ENCODE peak calls at places on chromosomes 16 and 17, in seven cellular contexts. One of them, this sample, is unnamed. For H3K36me3, the result is how much of the 10 kb centered on the place peaks cover.

GRCh38 chr17:71224824-71225575 is 895.8 kb upstream of the SOX9 start:
- DNase-seq in heart left ventricle: no peak
- DNase-seq in thoracic aorta: no peak
- DNase-seq in upper lobe of right lung: no peak
- DNase-seq in left ventricle myocardium inferior: no peak
- DNase-seq in lower lobe of right lung: no peak
- DNase-seq in ascending aorta: no peak
- DNase-seq in this sample: no peak

GRCh38 chr17:73559532-73559931 is 84.7 kb downstream of the SDK2 start:
- DNase-seq in heart left ventricle: no peak
- DNase-seq in thoracic aorta: no peak
- DNase-seq in upper lobe of right lung: no peak
- DNase-seq in left ventricle myocardium inferior: no peak
- DNase-seq in lower lobe of right lung: no peak
- DNase-seq in ascending aorta: no peak
- DNase-seq in this sample: peak

GRCh38 chr17:5055543-5055942 is 20.3 kb upstream of the SLC52A1 start:
- DNase-seq in heart left ventricle: no peak
- DNase-seq in thoracic aorta: no peak
- DNase-seq in upper lobe of right lung: no peak
- DNase-seq in left ventricle myocardium inferior: no peak
- DNase-seq in lower lobe of right lung: no peak
- DNase-seq in ascending aorta: no peak
- DNase-seq in this sample: no peak

GRCh38 chr17:71237903-71238538 is 882.8 kb upstream of the SOX9 start:
- DNase-seq in heart left ventricle: no peak
- DNase-seq in thoracic aorta: no peak
- DNase-seq in upper lobe of right lung: no peak
- DNase-seq in left ventricle myocardium inferior: no peak
- DNase-seq in lower lobe of right lung: no peak
- DNase-seq in ascending aorta: no peak
- DNase-seq in this sample: no peak

GRCh38 chr16:4795181-4795827 is at the start of gene SMIM22:
- DNase-seq in heart left ventricle: no peak
- DNase-seq in thoracic aorta: no peak
- DNase-seq in upper lobe of right lung: peak
- DNase-seq in left ventricle myocardium inferior: no peak
- DNase-seq in lower lobe of right lung: peak
- DNase-seq in ascending aorta: no peak
- DNase-seq in this sample: peak

GRCh38 chr16:6689643-6690042 is 643.0 kb upstream of the RBFOX1 start:
- DNase-seq in heart left ventricle: no peak
- DNase-seq in thoracic aorta: no peak
- DNase-seq in upper lobe of right lung: no peak
- DNase-seq in left ventricle myocardium inferior: no peak
- DNase-seq in lower lobe of right lung: no peak
- DNase-seq in ascending aorta: no peak
- DNase-seq in this sample: no peak

GRCh38 chr16:65037558-65037957 is 84.3 kb downstream of the CDH11 start:
- DNase-seq in heart left ventricle: no peak
- DNase-seq in thoracic aorta: no peak
- DNase-seq in upper lobe of right lung: no peak
- DNase-seq in left ventricle myocardium inferior: no peak
- DNase-seq in lower lobe of right lung: no peak
- DNase-seq in ascending aorta: no peak
- DNase-seq in this sample: no peak

GRCh38 chr16:14365200-14365851 is 264.7 kb downstream of the PARN start:
- DNase-seq in heart left ventricle: no peak
- DNase-seq in thoracic aorta: no peak
- DNase-seq in upper lobe of right lung: no peak
- DNase-seq in left ventricle myocardium inferior: no peak
- DNase-seq in lower lobe of right lung: no peak
- DNase-seq in ascending aorta: no peak
- DNase-seq in this sample: peak

GRCh38 chr16:17246577-17246885 is 224.2 kb downstream of the XYLT1 start:
- DNase-seq in heart left ventricle: no peak
- DNase-seq in thoracic aorta: no peak
- DNase-seq in upper lobe of right lung: no peak
- DNase-seq in left ventricle myocardium inferior: no peak
- DNase-seq in lower lobe of right lung: no peak
- DNase-seq in ascending aorta: no peak
- DNase-seq in this sample: no peak

GRCh38 chr17:56699186-56699895 is 105.8 kb downstream of the NOG start:
- DNase-seq in heart left ventricle: no peak
- DNase-seq in thoracic aorta: peak
- DNase-seq in upper lobe of right lung: peak
- DNase-seq in left ventricle myocardium inferior: peak
- DNase-seq in lower lobe of right lung: peak
- DNase-seq in ascending aorta: no peak
- DNase-seq in this sample: peak

GRCh38 chr16:28304214-28304613 is 11.9 kb downstream of the SBK1 start:
- DNase-seq in heart left ventricle: no peak
- DNase-seq in thoracic aorta: no peak
- DNase-seq in upper lobe of right lung: no peak
- DNase-seq in left ventricle myocardium inferior: peak
- DNase-seq in lower lobe of right lung: no peak
- DNase-seq in ascending aorta: no peak
- DNase-seq in this sample: no peak

DNA sequence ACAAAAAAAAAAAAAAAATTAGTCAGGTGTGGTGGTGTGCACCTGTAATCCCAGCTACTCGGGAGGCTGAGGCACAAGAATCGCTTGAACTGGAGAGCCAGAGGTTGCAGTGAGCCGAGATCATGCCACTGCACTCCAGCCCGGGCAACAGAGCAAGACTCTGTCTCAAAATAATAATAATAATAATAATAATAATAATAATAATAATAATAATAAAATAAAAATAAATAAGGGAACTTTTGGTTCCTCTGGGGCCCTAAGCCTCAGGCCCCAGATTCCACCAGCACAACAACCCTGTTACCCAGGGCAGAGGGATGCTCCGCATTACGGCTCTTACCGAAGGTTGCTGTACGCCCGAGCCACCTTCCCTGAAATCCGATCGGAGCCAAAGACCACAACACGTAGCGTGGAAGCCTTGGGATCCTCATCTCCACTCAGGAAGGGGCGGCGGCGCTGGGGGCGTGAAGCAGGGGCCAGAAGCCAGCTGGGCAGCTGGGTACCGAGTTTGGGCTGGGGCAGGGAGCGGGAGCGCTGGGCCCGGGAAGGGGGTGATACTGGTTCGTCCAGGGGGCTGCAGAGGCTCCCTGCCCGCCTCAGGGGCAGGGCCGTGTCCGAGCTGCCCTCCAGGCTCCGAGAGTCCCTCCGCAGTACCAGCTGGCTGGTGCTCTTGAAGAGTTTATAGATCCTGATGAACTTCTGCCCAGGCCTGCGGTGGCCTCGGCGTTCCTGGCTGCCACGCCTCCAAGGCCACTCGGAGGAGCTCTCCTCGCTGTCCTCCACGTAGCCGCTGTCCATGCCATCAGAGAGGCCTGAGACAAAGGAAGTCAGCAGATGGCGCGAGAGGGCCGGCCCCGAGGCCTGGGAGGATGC is 20.6 kb upstream of the PIK3R6 start:
- DNase-seq in heart left ventricle: peak
- DNase-seq in thoracic aorta: no peak
- DNase-seq in upper lobe of right lung: no peak
- DNase-seq in left ventricle myocardium inferior: peak
- DNase-seq in lower lobe of right lung: no peak
- DNase-seq in ascending aorta: no peak
- DNase-seq in this sample: no peak
- H3K36me3 ChIP-seq in heart left ventricle: under half
- H3K36me3 ChIP-seq in thoracic aorta: under half
- H3K36me3 ChIP-seq in upper lobe of right lung: under half
- H3K36me3 ChIP-seq in left ventricle myocardium inferior: under half
- H3K36me3 ChIP-seq in lower lobe of right lung: under half
- H3K36me3 ChIP-seq in ascending aorta: under half
- H3K36me3 ChIP-seq in this sample: under half

GRCh38 chr16:85935957-85936760 is 37.2 kb downstream of the IRF8 start:
- DNase-seq in heart left ventricle: no peak
- DNase-seq in thoracic aorta: no peak
- DNase-seq in upper lobe of right lung: no peak
- DNase-seq in left ventricle myocardium inferior: no peak
- DNase-seq in lower lobe of right lung: no peak
- DNase-seq in ascending aorta: no peak
- DNase-seq in this sample: no peak

GRCh38 chr16:85940214-85940613 is 41.3 kb downstream of the IRF8 start:
- DNase-seq in heart left ventricle: no peak
- DNase-seq in thoracic aorta: no peak
- DNase-seq in upper lobe of right lung: no peak
- DNase-seq in left ventricle myocardium inferior: no peak
- DNase-seq in lower lobe of right lung: no peak
- DNase-seq in ascending aorta: no peak
- DNase-seq in this sample: no peak

GRCh38 chr16:85935391-85935956 is 36.5 kb downstream of the IRF8 start:
- DNase-seq in heart left ventricle: no peak
- DNase-seq in thoracic aorta: no peak
- DNase-seq in upper lobe of right lung: no peak
- DNase-seq in left ventricle myocardium inferior: no peak
- DNase-seq in lower lobe of right lung: no peak
- DNase-seq in ascending aorta: no peak
- DNase-seq in this sample: no peak

GRCh38 chr16:85934210-85934609 is 35.2 kb downstream of the IRF8 start:
- DNase-seq in heart left ventricle: no peak
- DNase-seq in thoracic aorta: no peak
- DNase-seq in upper lobe of right lung: no peak
- DNase-seq in left ventricle myocardium inferior: no peak
- DNase-seq in lower lobe of right lung: no peak
- DNase-seq in ascending aorta: no peak
- DNase-seq in this sample: no peak

DNA sequence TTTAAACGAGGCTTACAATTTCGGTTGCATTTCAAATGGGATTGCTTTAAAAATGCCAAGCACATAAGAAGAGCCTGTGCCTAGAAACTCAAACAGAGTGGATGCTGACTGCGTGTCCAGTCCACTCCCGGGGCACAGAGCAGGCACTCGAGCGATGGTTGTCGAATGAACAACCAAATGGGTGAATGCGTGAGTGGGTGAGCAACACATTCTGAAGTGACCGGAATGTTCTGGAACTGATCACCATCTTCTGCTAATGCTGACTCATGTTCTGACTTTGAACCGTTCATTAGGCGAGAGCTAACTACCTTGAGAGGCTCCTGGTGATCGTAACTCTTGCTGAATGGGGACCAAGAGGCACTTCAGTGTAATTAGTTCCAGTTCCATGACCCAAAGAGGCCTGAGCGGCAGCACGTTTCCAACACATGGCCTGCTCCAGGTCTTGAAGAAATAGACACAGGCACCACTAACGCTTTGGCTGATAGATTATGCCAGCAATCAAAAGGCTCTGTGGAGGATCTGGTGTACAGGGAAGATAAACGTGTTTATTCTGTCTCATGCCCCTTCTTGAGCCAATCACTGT is 37.9 kb downstream of the IRF8 start:
- DNase-seq in heart left ventricle: no peak
- DNase-seq in thoracic aorta: no peak
- DNase-seq in upper lobe of right lung: no peak
- DNase-seq in left ventricle myocardium inferior: no peak
- DNase-seq in lower lobe of right lung: no peak
- DNase-seq in ascending aorta: no peak
- DNase-seq in this sample: no peak
- TF ChIP-seq CTCF in heart left ventricle: no peak
- TF ChIP-seq CTCF in thoracic aorta: no peak
- TF ChIP-seq CTCF in upper lobe of right lung: no peak
- TF ChIP-seq CTCF in left ventricle myocardium inferior: no peak
- TF ChIP-seq CTCF in lower lobe of right lung: no peak
- TF ChIP-seq CTCF in ascending aorta: no peak
- TF ChIP-seq CTCF in this sample: no peak

DNA sequence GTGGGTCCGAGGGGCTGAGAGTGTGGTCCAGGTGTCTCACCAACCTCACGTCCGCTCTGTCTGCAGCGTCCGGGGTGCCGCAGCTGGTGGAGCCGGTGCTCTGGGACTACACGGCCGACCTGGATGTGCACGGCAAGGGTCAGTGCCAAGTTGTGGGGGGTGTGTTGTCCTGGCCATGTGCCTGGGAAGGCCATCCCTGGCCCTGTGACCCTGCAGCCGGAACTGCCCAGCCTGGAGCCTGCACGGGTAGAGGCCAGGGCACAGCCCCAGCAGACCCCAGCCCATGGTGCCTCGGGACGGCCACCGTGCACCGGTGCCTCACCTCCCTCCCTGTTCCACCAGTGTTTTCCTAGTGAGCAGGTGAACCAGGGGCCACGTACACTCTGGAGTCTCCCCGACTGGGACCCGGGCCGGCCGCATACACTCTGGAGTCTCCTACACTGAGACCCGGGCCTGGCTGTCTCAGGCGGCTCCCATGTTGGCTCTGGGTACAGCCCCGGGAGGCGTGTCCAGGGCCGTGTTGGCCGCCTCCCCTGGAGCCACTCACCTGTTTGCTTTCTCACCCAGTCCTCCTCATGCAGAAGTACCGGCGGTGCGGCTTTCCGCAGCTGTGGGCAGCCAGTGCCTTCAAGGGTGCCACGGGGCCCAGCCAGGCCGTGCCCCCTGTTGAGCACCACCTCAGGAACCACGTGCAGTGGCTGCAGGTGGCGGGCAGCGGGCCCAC is 13.8 kb downstream of the CYBC1 start:
- DNase-seq in heart left ventricle: no peak
- DNase-seq in thoracic aorta: no peak
- DNase-seq in upper lobe of right lung: no peak
- DNase-seq in left ventricle myocardium inferior: no peak
- DNase-seq in lower lobe of right lung: no peak
- DNase-seq in ascending aorta: no peak
- DNase-seq in this sample: no peak
- H3K36me3 ChIP-seq in heart left ventricle: under half
- H3K36me3 ChIP-seq in thoracic aorta: under half
- H3K36me3 ChIP-seq in upper lobe of right lung: under half
- H3K36me3 ChIP-seq in left ventricle myocardium inferior: under half
- H3K36me3 ChIP-seq in lower lobe of right lung: under half
- H3K36me3 ChIP-seq in ascending aorta: under half
- H3K36me3 ChIP-seq in this sample: under half

GRCh38 chr17:66044083-66044482 is 147.8 kb downstream of the CEP112 start:
- DNase-seq in heart left ventricle: no peak
- DNase-seq in thoracic aorta: no peak
- DNase-seq in upper lobe of right lung: no peak
- DNase-seq in left ventricle myocardium inferior: no peak
- DNase-seq in lower lobe of right lung: no peak
- DNase-seq in ascending aorta: no peak
- DNase-seq in this sample: no peak

GRCh38 chr17:66038125-66038524 is 153.8 kb downstream of the CEP112 start:
- DNase-seq in heart left ventricle: no peak
- DNase-seq in thoracic aorta: no peak
- DNase-seq in upper lobe of right lung: no peak
- DNase-seq in left ventricle myocardium inferior: no peak
- DNase-seq in lower lobe of right lung: no peak
- DNase-seq in ascending aorta: no peak
- DNase-seq in this sample: no peak

GRCh38 chr17:66043419-66043818 is 148.5 kb downstream of the CEP112 start:
- DNase-seq in heart left ventricle: no peak
- DNase-seq in thoracic aorta: no peak
- DNase-seq in upper lobe of right lung: no peak
- DNase-seq in left ventricle myocardium inferior: no peak
- DNase-seq in lower lobe of right lung: no peak
- DNase-seq in ascending aorta: no peak
- DNase-seq in this sample: no peak

DNA sequence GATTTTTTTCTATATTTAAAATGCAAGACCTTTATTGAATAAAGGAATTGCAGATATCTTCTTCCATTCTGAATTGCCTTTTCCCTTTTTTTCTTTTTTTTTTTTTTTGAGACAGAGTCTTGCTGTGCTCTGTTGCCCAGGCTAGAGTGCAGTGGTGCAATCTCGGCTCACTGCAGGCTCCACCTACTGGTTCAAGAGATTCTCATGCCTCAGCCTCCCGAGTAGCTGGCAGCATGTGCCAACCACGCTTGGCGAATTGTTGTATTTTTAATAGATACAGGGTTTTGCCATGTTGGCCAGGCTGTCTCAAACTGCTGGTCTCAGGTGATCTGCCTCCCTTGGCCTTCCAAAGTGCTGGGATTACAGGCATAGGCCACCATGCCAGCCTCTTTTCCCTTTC is 151.5 kb downstream of the CEP112 start:
- DNase-seq in heart left ventricle: no peak
- DNase-seq in thoracic aorta: no peak
- DNase-seq in upper lobe of right lung: no peak
- DNase-seq in left ventricle myocardium inferior: no peak
- DNase-seq in lower lobe of right lung: peak
- DNase-seq in ascending aorta: no peak
- DNase-seq in this sample: no peak
- TF ChIP-seq CTCF in heart left ventricle: no peak
- TF ChIP-seq CTCF in thoracic aorta: no peak
- TF ChIP-seq CTCF in upper lobe of right lung: peak
- TF ChIP-seq CTCF in left ventricle myocardium inferior: peak
- TF ChIP-seq CTCF in lower lobe of right lung: no peak
- TF ChIP-seq CTCF in ascending aorta: no peak
- TF ChIP-seq CTCF in this sample: peak